ENCODE peak calls at places on chromosome 22, in four cellular contexts. R is K562, F is HepG2, Y is H1. O is an unnamed sample.

GRCh38 chr22:37777122-37777687 is 30.5 kb upstream of the GCAT start:
- DNase-seq in R (no peak), F (peak), Y (no peak), O (no peak)

GRCh38 chr22:40408718-40409612 is 38.6 kb downstream of the SGSM3 start:
- DNase-seq in R (no peak), F (no peak), Y (no peak), O (no peak)

GRCh38 chr22:46171940-46172339 is 21.6 kb downstream of the PPARA start:
- DNase-seq in R (no peak), F (no peak), Y (no peak), O (no peak)

GRCh38 chr22:31970490-31971444 is 26.4 kb downstream of the YWHAH start:
- DNase-seq in R (peak), F (peak), Y (peak), O (peak)

GRCh38 chr22:42960146-42960509 is 54.8 kb downstream of the PACSIN2 start:
- DNase-seq in R (no peak), F (peak), Y (no peak), O (no peak)

GRCh38 chr22:43142881-43143562 is at the start of gene MCAT:
- DNase-seq in R (peak), F (peak), Y (peak), O (peak)

GRCh38 chr22:33851985-33852384 is 68.3 kb downstream of the LARGE1 start:
- DNase-seq in R (no peak), F (no peak), Y (no peak), O (no peak)

GRCh38 chr22:27240298-27240885 is 561.2 kb downstream of the MN1 start:
- DNase-seq in R (no peak), F (no peak), Y (no peak), O (no peak)

GRCh38 chr22:34150023-34150422 is 229.7 kb upstream of the LARGE1 start:
- DNase-seq in R (no peak), F (no peak), Y (no peak), O (no peak)

GRCh38 chr22:45757068-45757467 is 85.4 kb downstream of the ATXN10 start:
- DNase-seq in R (no peak), F (no peak), Y (peak), O (no peak)

GRCh38 chr22:19663286-19663815 is 51.0 kb upstream of the SEPTIN5 start:
- DNase-seq in R (no peak), F (no peak), Y (no peak), O (no peak)

GRCh38 chr22:44550666-44551491 is 52.8 kb upstream of the RTL6 start:
- DNase-seq in R (no peak), F (no peak), Y (no peak), O (no peak)

GRCh38 chr22:48968201-48968959 is 859.3 kb downstream of the BRD1 start:
- DNase-seq in R (peak), F (peak), Y (peak), O (no peak)

GRCh38 chr22:20316844-20317401 is 2.9 kb downstream of the DGCR6L start:
- DNase-seq in R (peak), F (no peak), Y (peak), O (no peak)

GRCh38 chr22:49203091-49203862 is 624.4 kb downstream of the BRD1 start:
- DNase-seq in R (no peak), F (no peak), Y (peak), O (no peak)

GRCh38 chr22:49656291-49656851 is 171.3 kb downstream of the BRD1 start:
- DNase-seq in R (no peak), F (no peak), Y (no peak), O (no peak)

GRCh38 chr22:23850136-23850611 is 7.5 kb upstream of the SLC2A11 start:
- DNase-seq in R (no peak), F (no peak), Y (no peak), O (no peak)

GRCh38 chr22:49051491-49052022 is 776.1 kb downstream of the BRD1 start:
- DNase-seq in R (no peak), F (no peak), Y (no peak), O (no peak)

GRCh38 chr22:37775785-37776638 is 31.7 kb upstream of the GCAT start:
- DNase-seq in R (no peak), F (no peak), Y (no peak), O (no peak)

GRCh38 chr22:41831383-41831782 is 1.5 kb upstream of the SREBF2 start:
- DNase-seq in R (no peak), F (no peak), Y (no peak), O (no peak)

GRCh38 chr22:26564672-26565071 is 25.3 kb downstream of the TPST2 start:
- DNase-seq in R (no peak), F (no peak), Y (no peak), O (no peak)

GRCh38 chr22:40512426-40513136 is 123.9 kb downstream of the MRTFA start:
- DNase-seq in R (no peak), F (peak), Y (no peak), O (peak)

GRCh38 chr22:38315801-38316339 is 1.4 kb downstream of the CSNK1E start:
- DNase-seq in R (no peak), F (no peak), Y (no peak), O (no peak)

GRCh38 chr22:37765953-37766566 is 41.7 kb upstream of the GCAT start:
- DNase-seq in R (no peak), F (no peak), Y (no peak), O (no peak)

GRCh38 chr22:20206709-20207215 is 55.9 kb upstream of the CCDC188 start:
- DNase-seq in R (peak), F (no peak), Y (no peak), O (no peak)

GRCh38 chr22:27045103-27045940 is 387.9 kb downstream of the MIAT start:
- DNase-seq in R (no peak), F (no peak), Y (no peak), O (peak)

GRCh38 chr22:29689872-29690213 is 30.0 kb upstream of the CABP7 start:
- DNase-seq in R (no peak), F (peak), Y (peak), O (peak)

GRCh38 chr22:29691636-29692326 is 28.0 kb upstream of the CABP7 start:
- DNase-seq in R (no peak), F (no peak), Y (no peak), O (no peak)

GRCh38 chr22:29690481-29690880 is 29.3 kb upstream of the CABP7 start:
- DNase-seq in R (no peak), F (no peak), Y (no peak), O (no peak)

GRCh38 chr22:29692327-29692640 is 27.5 kb upstream of the CABP7 start:
- DNase-seq in R (no peak), F (no peak), Y (no peak), O (no peak)

DNA sequence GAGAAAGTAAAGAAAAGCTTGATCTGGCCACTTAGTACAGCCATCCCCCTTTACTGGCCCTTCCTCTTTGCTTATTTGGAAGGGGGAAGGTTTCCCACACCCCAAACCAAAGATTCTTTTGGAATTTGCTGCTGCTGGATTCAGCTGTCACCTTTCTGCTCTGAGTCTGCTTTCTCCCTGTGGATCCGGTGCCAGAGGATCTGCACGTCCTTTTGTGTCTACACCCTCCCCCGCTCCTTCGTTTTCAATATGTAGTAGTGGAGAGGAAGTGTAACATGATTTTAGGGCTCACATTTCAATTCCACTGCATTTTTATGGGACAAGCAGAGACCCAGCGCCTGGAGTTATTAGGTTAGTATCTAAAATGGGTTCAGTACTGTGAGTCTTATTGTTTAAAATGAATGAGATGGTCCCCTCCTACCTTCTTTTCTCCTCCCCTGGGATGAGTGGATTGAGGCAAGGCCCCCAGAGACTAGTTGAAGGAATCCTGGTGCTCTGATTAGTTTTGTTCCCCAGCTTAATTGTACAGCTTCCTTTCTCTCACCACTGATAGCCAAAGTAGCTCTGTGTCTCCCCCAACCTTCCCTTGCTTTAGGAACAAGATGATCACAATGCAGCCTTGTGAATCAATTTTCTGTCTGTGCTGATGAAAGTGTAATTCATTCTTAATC is 30.5 kb upstream of the CABP7 start:
- DNase-seq in R (no peak), F (no peak), Y (no peak), O (no peak)
- TF ChIP-seq PHF8 in R (no peak), F (no peak), Y (no peak), O (no peak)

DNA sequence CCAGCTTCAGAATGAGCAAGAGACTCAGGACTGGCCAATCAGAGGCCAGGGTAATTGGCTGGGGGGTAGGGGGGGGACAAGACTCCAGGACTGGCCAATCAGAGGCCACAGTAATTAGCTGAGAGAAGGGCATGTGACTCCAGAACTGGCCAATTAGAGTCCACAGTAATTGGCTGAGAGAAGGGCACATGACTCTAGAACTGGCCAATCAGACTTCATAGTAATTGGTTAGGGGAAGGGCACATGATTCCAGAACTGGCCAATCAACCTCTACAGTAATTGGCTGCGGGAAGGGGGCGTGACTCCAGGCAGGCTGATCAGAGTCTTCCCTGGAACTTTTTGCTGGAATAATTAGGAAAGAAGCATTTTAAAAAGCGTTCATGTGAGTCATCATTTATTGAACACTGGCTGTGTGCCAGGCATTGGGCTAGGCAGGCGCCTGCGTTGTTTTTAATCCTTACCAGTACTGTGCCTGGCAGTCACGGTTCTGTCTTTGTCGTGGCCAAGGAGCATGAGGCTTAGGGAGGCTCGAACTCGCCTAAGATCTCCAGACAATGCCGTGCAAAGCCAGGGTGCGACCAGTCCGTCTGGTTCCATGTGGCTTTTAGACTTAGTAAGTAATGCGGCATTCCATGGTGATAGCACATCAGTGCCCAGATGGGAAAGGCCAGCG is 508.1 kb downstream of the TBC1D22A start:
- DNase-seq in R (peak), F (no peak), Y (no peak), O (no peak)
- TF ChIP-seq PHF8 in R (no peak), F (no peak), Y (no peak), O (no peak)

DNA sequence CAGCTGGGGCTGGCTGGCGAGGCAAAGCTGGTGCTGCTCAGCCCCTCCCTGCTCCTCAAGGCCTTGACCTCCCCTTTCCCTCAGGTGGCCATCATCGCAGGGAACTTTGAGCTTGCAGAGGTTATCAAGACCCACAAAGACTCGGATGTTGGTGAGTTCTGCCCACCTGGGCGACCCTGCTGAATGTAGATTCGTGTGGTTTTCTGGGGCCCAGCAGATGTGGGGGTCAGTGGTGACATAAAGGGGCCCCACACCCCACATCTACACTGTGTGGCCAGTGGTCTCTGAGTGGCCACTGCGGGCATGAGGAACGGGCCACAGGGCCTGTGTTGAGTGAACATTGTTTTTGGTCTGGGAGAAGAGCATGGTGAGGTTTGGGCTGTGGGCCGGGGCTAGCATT is 11.9 kb downstream of the SHANK3 start:
- DNase-seq in R (no peak), F (no peak), Y (no peak), O (no peak)
- TF ChIP-seq PHF8 in R (no peak), F (no peak), Y (no peak), O (no peak)

GRCh38 chr22:22087854-22088657 is 105.5 kb upstream of the TOP3B start:
- DNase-seq in R (no peak), F (peak), Y (no peak), O (no peak)

GRCh38 chr22:22088658-22089458 is 106.3 kb upstream of the TOP3B start:
- DNase-seq in R (no peak), F (no peak), Y (no peak), O (no peak)

GRCh38 chr22:22084089-22084711 is 101.6 kb upstream of the TOP3B start:
- DNase-seq in R (no peak), F (no peak), Y (no peak), O (no peak)

GRCh38 chr22:22085702-22086500 is 103.3 kb upstream of the TOP3B start:
- DNase-seq in R (no peak), F (no peak), Y (no peak), O (no peak)

GRCh38 chr22:22086501-22087158 is 104.0 kb upstream of the TOP3B start:
- DNase-seq in R (no peak), F (no peak), Y (no peak), O (no peak)
- TF ChIP-seq PHF8 in R (no peak), F (no peak), Y (no peak), O (no peak)

DNA sequence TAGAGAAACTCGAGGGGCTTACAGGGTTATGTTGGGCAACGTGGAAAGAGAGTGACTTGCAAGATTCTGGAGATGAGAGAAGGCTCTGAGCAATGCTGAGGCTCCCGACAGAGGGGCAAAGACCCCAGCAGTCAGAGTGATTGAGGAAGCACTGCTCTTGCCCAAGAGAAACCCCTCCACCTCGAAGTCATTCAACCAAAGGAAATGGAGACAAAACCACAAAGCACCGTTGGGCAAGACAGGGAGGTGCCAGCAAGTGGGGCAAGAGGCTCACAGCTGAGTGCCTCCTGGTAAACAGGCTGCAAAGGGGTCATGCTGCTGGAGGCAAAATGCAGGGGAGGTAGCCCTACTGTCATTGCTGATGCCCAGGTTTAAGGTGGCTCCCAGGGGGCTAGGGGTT is 17.9 kb upstream of the MYH9 start:
- DNase-seq in R (no peak), F (no peak), Y (no peak), O (no peak)
- TF ChIP-seq PHF8 in R (no peak), F (no peak), Y (no peak), O (no peak)

GRCh38 chr22:25084405-25085107 is 115.1 kb upstream of the CRYBB3 start:
- DNase-seq in R (no peak), F (no peak), Y (no peak), O (no peak)
- TF ChIP-seq PHF8 in R (no peak), F (no peak), Y (no peak), O (no peak)

GRCh38 chr22:47278655-47279054 is 516.2 kb downstream of the TBC1D22A start:
- DNase-seq in R (no peak), F (no peak), Y (no peak), O (no peak)

GRCh38 chr22:47275479-47276218 is 513.2 kb downstream of the TBC1D22A start:
- DNase-seq in R (no peak), F (no peak), Y (no peak), O (no peak)

GRCh38 chr22:47277511-47277910 is 515.1 kb downstream of the TBC1D22A start:
- DNase-seq in R (no peak), F (no peak), Y (no peak), O (no peak)

GRCh38 chr22:47276219-47276843 is 513.9 kb downstream of the TBC1D22A start:
- DNase-seq in R (no peak), F (no peak), Y (no peak), O (no peak)

DNA sequence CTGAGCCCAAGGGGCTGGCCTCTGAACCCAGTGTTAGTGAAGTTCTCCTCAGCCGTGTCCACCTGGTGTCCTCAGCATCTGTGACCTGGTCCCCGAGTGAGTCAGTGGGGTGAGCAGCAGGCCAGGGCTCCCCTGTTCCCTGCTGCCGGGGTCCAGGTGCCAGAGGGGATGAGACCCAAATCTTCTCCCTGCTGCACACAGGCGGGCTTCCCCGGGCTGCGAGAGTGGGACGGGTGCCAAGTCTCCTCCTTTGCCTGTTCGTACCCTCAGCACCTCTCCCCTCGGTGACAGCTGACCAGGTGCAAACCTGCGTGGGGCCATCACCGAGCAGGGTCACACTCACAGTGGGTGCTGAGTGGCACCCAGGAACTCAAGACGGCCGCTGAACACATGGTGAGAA is 514.6 kb downstream of the TBC1D22A start:
- DNase-seq in R (no peak), F (no peak), Y (no peak), O (no peak)
- TF ChIP-seq PHF8 in R (no peak), F (no peak), Y (no peak), O (no peak)

DNA sequence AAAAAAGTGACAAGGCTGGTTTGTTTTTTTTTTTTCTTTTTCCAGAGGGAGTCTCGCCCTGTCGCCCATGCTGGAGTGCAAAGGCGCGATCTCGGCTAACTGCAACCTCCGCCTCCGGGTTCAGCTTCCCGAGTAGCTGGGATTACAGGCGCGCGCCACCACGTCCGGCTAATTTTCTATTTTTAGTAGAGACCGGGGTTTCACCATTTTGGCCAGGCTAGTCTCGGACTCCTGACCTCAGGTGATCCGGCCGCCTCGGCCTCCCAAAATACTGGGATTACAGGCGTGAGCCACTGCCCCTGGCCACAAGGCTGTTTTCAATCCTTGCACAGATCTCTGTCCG is 617 bp downstream of the ATP6V1E1 start:
- DNase-seq in R (no peak), F (no peak), Y (no peak), O (no peak)
- TF ChIP-seq PHF8 in R (no peak), F (no peak), Y (no peak), O (no peak)

GRCh38 chr22:35684270-35684700 is 33.4 kb upstream of the APOL5 start:
- DNase-seq in R (no peak), F (peak), Y (peak), O (peak)
- TF ChIP-seq PHF8 in R (no peak), F (no peak), Y (no peak), O (no peak)